ENCODE peak calls at places on chromosomes 5 and 9, in five cellular contexts. C, J, I, H and L are unnamed samples.

GRCh38 chr9:128556915-128557634 is 4.7 kb downstream of the SPTAN1 start:
- DNase-seq in I (peak; percentile 10), J (no peak), H (no peak), C (no peak), L (no peak)

GRCh38 chr5:1667648-1668140 is 131.9 kb downstream of the MRPL36 start:
- DNase-seq in C (no peak), I (no peak), H (no peak), J (no peak), L (no peak)

GRCh38 chr5:6905883-6906282 is 192.7 kb downstream of the TENT4A start:
- DNase-seq in I (no peak), H (no peak), C (no peak), J (no peak), L (no peak)

GRCh38 chr5:112492291-112492690 is 73.2 kb upstream of the EPB41L4A start:
- DNase-seq in H (peak; percentile 3), I (peak; percentile 9), J (peak; percentile 30), C (no peak), L (peak; percentile 89)

GRCh38 chr5:33772276-33772990 is 119.4 kb downstream of the ADAMTS12 start:
- DNase-seq in I (peak; percentile 69), C (no peak), H (no peak), J (no peak), L (no peak)

GRCh38 chr9:109315480-109315879 is 5.4 kb downstream of the EPB41L4B start:
- DNase-seq in C (no peak), I (no peak), J (no peak), H (no peak), L (no peak)

GRCh38 chr5:134116789-134117761 is 2.6 kb downstream of the TCF7 start:
- DNase-seq in I (no peak), C (no peak), J (no peak), H (no peak), L (no peak)

GRCh38 chr9:33229359-33230120 is 10.4 kb upstream of the SPINK4 start:
- DNase-seq in I (no peak), C (no peak), H (no peak), J (peak; percentile 18), L (peak; percentile 32)

GRCh38 chr5:157160001-157160400 is 6.1 kb downstream of the GARIN3 start:
- DNase-seq in H (no peak), I (no peak), J (no peak), C (no peak), L (no peak)

GRCh38 chr9:137486141-137486490 is 27.0 kb upstream of the NSMF start:
- DNase-seq in H (no peak), C (no peak), I (no peak), J (no peak), L (no peak)

GRCh38 chr9:136791466-136792276 is 527 bp downstream of the TMEM141 start:
- DNase-seq in H (peak; percentile 44), J (no peak), I (no peak), C (no peak), L (peak; percentile 82)

GRCh38 chr5:20030125-20030524 is 42.1 kb upstream of the CDH18 start:
- DNase-seq in J (no peak), H (no peak), C (no peak), I (no peak), L (no peak)

GRCh38 chr9:126056312-126057021 is 270.2 kb upstream of the MVB12B start:
- DNase-seq in C (no peak), I (no peak), H (no peak), J (no peak), L (no peak)

GRCh38 chr5:109863752-109864151 is 174.0 kb downstream of the MAN2A1 start:
- DNase-seq in H (no peak), C (no peak), J (no peak), I (no peak), L (no peak)

GRCh38 chr5:11734369-11734768 is 169.9 kb downstream of the CTNND2 start:
- DNase-seq in C (no peak), I (no peak), J (no peak), H (no peak), L (no peak)

GRCh38 chr5:138035605-138036537 is 3.0 kb upstream of the FAM13B start:
- DNase-seq in H (peak; percentile 27), C (peak; percentile 98), I (peak; percentile 83), J (peak; percentile 77), L (peak; percentile 93)

GRCh38 chr5:123007771-123008170 is 28.8 kb downstream of the PPIC start:
- DNase-seq in I (no peak), H (no peak), J (no peak), C (no peak), L (no peak)

GRCh38 chr9:13816837-13817236 is 497.1 kb downstream of the NFIB start:
- DNase-seq in I (peak; percentile 3), C (no peak), H (no peak), J (no peak), L (no peak)

GRCh38 chr9:70091553-70091952 is 47.9 kb downstream of the MAMDC2 start:
- DNase-seq in J (no peak), H (no peak), I (no peak), C (no peak), L (no peak)

GRCh38 chr9:16458696-16459420 is 411.6 kb downstream of the BNC2 start:
- DNase-seq in J (no peak), C (no peak), H (no peak), I (no peak), L (no peak)

GRCh38 chr9:105694848-105695581 is 674 bp downstream of the TMEM38B start:
- DNase-seq in H (peak; percentile 27), J (peak; percentile 44), I (peak; percentile 50), C (peak; percentile 17), L (peak; percentile 80)

GRCh38 chr9:21081451-21081850 is 3.7 kb upstream of the IFNB1 start:
- DNase-seq in J (no peak), H (no peak), I (no peak), C (no peak), L (no peak)

GRCh38 chr5:152246401-152246800 is 158.7 kb downstream of the NMUR2 start:
- DNase-seq in J (no peak), H (no peak), C (no peak), I (no peak), L (peak; percentile 12)

GRCh38 chr9:92308893-92309292 is 15.4 kb upstream of the IARS1 start:
- DNase-seq in C (no peak), I (no peak), J (no peak), H (no peak), L (no peak)

GRCh38 chr9:106733828-106734227 is 129.1 kb upstream of the ZNF462 start:
- DNase-seq in J (no peak), H (no peak), C (no peak), I (no peak), L (no peak)

GRCh38 chr5:90640484-90641059 is 82.0 kb downstream of the ADGRV1 start:
- DNase-seq in I (no peak), H (no peak), J (no peak), C (peak; percentile 49), L (peak; percentile 19)

GRCh38 chr5:59813761-59814562 is 79.6 kb downstream of the PDE4D start:
- DNase-seq in C (peak; percentile 28), H (no peak), J (peak; percentile 48), I (peak; percentile 52), L (peak; percentile 83)

GRCh38 chr5:142065273-142065672 is 43.3 kb upstream of the NDFIP1 start:
- DNase-seq in I (peak; percentile 64), H (no peak), J (no peak), C (no peak), L (no peak)

GRCh38 chr9:107350443-107350842 is 67.4 kb downstream of the RAD23B start:
- DNase-seq in J (no peak), H (no peak), I (no peak), C (no peak), L (no peak)

GRCh38 chr5:87765009-87765408 is 352.3 kb upstream of the CCNH start:
- DNase-seq in H (no peak), J (no peak), I (no peak), C (no peak), L (no peak)

GRCh38 chr5:103119067-103119764 is 722 bp downstream of the GIN1 start:
- DNase-seq in C (no peak), H (no peak), I (peak; percentile 1), J (no peak), L (no peak)